ENCODE peak calls at places on chromosomes 13 and 19, in five cellular contexts. One of them, this sample, is unnamed.

GRCh38 chr13:99342723-99343315 is 35.6 kb upstream of the GPR183 start:
- DNase-seq in stomach: no peak
- DNase-seq in tibial nerve: no peak
- DNase-seq in A549: no peak
- DNase-seq in endodermal cell: no peak
- DNase-seq in this sample: no peak

GRCh38 chr19:18204394-18205179 is 745 bp upstream of the RAB3A start:
- DNase-seq in stomach: peak
- DNase-seq in tibial nerve: peak
- DNase-seq in A549: no peak
- DNase-seq in endodermal cell: peak
- DNase-seq in this sample: peak

GRCh38 chr13:41915096-41915495 is 45.8 kb downstream of the VWA8 start:
- DNase-seq in stomach: no peak
- DNase-seq in tibial nerve: no peak
- DNase-seq in A549: no peak
- DNase-seq in endodermal cell: no peak
- DNase-seq in this sample: no peak

GRCh38 chr19:36058481-36059179 is 3.9 kb downstream of the WDR62 start:
- DNase-seq in stomach: no peak
- DNase-seq in tibial nerve: no peak
- DNase-seq in A549: no peak
- DNase-seq in endodermal cell: no peak
- DNase-seq in this sample: peak

GRCh38 chr13:19592657-19593175 is 31.4 kb upstream of the TPTE2 start:
- DNase-seq in stomach: no peak
- DNase-seq in tibial nerve: no peak
- DNase-seq in A549: no peak
- DNase-seq in endodermal cell: no peak
- DNase-seq in this sample: no peak

GRCh38 chr19:15332311-15332996 is at the start of gene BRD4:
- DNase-seq in stomach: peak
- DNase-seq in tibial nerve: peak
- DNase-seq in A549: peak
- DNase-seq in endodermal cell: peak
- DNase-seq in this sample: peak

GRCh38 chr13:64074989-64075474 is 2659.4 kb upstream of the PCDH20 start:
- DNase-seq in stomach: peak
- DNase-seq in tibial nerve: no peak
- DNase-seq in A549: no peak
- DNase-seq in endodermal cell: no peak
- DNase-seq in this sample: no peak

GRCh38 chr13:31424130-31424729 is 224.5 kb downstream of the B3GLCT start:
- DNase-seq in stomach: peak
- DNase-seq in tibial nerve: peak
- DNase-seq in A549: peak
- DNase-seq in endodermal cell: peak
- DNase-seq in this sample: peak

GRCh38 chr13:114311908-114312307 is 2.4 kb upstream of the CHAMP1 start:
- DNase-seq in stomach: no peak
- DNase-seq in tibial nerve: no peak
- DNase-seq in A549: no peak
- DNase-seq in endodermal cell: no peak
- DNase-seq in this sample: no peak

GRCh38 chr13:38542601-38543000 is 144.3 kb upstream of the FREM2 start:
- DNase-seq in stomach: no peak
- DNase-seq in tibial nerve: no peak
- DNase-seq in A549: no peak
- DNase-seq in endodermal cell: no peak
- DNase-seq in this sample: no peak

GRCh38 chr13:59823495-59823894 is 340.2 kb downstream of the DIAPH3 start:
- DNase-seq in stomach: no peak
- DNase-seq in tibial nerve: no peak
- DNase-seq in A549: no peak
- DNase-seq in endodermal cell: no peak
- DNase-seq in this sample: no peak

GRCh38 chr19:35488677-35489076 is 1.6 kb downstream of the KRTDAP start:
- DNase-seq in stomach: no peak
- DNase-seq in tibial nerve: no peak
- DNase-seq in A549: no peak
- DNase-seq in endodermal cell: no peak
- DNase-seq in this sample: no peak

GRCh38 chr13:50521191-50521590 is 322.3 kb downstream of the DLEU7 start:
- DNase-seq in stomach: no peak
- DNase-seq in tibial nerve: no peak
- DNase-seq in A549: no peak
- DNase-seq in endodermal cell: no peak
- DNase-seq in this sample: no peak

GRCh38 chr19:45470147-45471081 is 2.6 kb downstream of the FOSB start:
- DNase-seq in stomach: no peak
- DNase-seq in tibial nerve: peak
- DNase-seq in A549: no peak
- DNase-seq in endodermal cell: no peak
- DNase-seq in this sample: peak

GRCh38 chr19:42293539-42293938 is 8.4 kb upstream of the PRR19 start:
- DNase-seq in stomach: no peak
- DNase-seq in tibial nerve: no peak
- DNase-seq in A549: no peak
- DNase-seq in endodermal cell: peak
- DNase-seq in this sample: no peak
- TF ChIP-seq CTCF in stomach: no peak
- TF ChIP-seq CTCF in tibial nerve: no peak
- TF ChIP-seq CTCF in A549: no peak
- TF ChIP-seq CTCF in endodermal cell: peak
- TF ChIP-seq CTCF in this sample: peak

GRCh38 chr19:3969435-3970312 is 1.2 kb downstream of the DAPK3 start:
- DNase-seq in stomach: peak
- DNase-seq in tibial nerve: no peak
- DNase-seq in A549: peak
- DNase-seq in endodermal cell: peak
- DNase-seq in this sample: peak
- TF ChIP-seq CTCF in stomach: no peak
- TF ChIP-seq CTCF in tibial nerve: no peak
- TF ChIP-seq CTCF in A549: no peak
- TF ChIP-seq CTCF in endodermal cell: peak
- TF ChIP-seq CTCF in this sample: peak

GRCh38 chr19:3721131-3721899 is 13.1 kb downstream of the TJP3 start:
- DNase-seq in stomach: peak
- DNase-seq in tibial nerve: peak
- DNase-seq in A549: peak
- DNase-seq in endodermal cell: peak
- DNase-seq in this sample: peak
- TF ChIP-seq CTCF in stomach: no peak
- TF ChIP-seq CTCF in tibial nerve: no peak
- TF ChIP-seq CTCF in A549: no peak
- TF ChIP-seq CTCF in endodermal cell: no peak
- TF ChIP-seq CTCF in this sample: no peak

GRCh38 chr13:108508263-108508662 is 121.1 kb upstream of the MYO16 start:
- DNase-seq in stomach: no peak
- DNase-seq in tibial nerve: no peak
- DNase-seq in A549: peak
- DNase-seq in endodermal cell: peak
- DNase-seq in this sample: peak
- TF ChIP-seq CTCF in stomach: no peak
- TF ChIP-seq CTCF in tibial nerve: peak
- TF ChIP-seq CTCF in A549: peak
- TF ChIP-seq CTCF in endodermal cell: peak
- TF ChIP-seq CTCF in this sample: peak

GRCh38 chr19:670609-671075 is 5.5 kb upstream of the FSTL3 start:
- DNase-seq in stomach: no peak
- DNase-seq in tibial nerve: no peak
- DNase-seq in A549: peak
- DNase-seq in endodermal cell: peak
- DNase-seq in this sample: no peak
- TF ChIP-seq CTCF in stomach: no peak
- TF ChIP-seq CTCF in tibial nerve: no peak
- TF ChIP-seq CTCF in A549: no peak
- TF ChIP-seq CTCF in endodermal cell: peak
- TF ChIP-seq CTCF in this sample: no peak

GRCh38 chr19:46621191-46622117 is 3.4 kb downstream of the PTGIR start:
- DNase-seq in stomach: no peak
- DNase-seq in tibial nerve: no peak
- DNase-seq in A549: no peak
- DNase-seq in endodermal cell: no peak
- DNase-seq in this sample: no peak
- TF ChIP-seq CTCF in stomach: no peak
- TF ChIP-seq CTCF in tibial nerve: peak
- TF ChIP-seq CTCF in A549: no peak
- TF ChIP-seq CTCF in endodermal cell: peak
- TF ChIP-seq CTCF in this sample: peak

This sample was measured in hepatocyte.